ENCODE peak calls at places on chromosomes 16 and 17, in four cellular contexts. J is H1, G is IMR-90, M is neuronal stem cell. A is an unnamed sample.

GRCh38 chr16:12735805-12736204 is 67.9 kb downstream of the CPPED1 start:
- DNase-seq in J (no peak), M (no peak), G (no peak), A (no peak)

GRCh38 chr17:78113804-78114785 is 14.5 kb downstream of the TMC6 start:
- DNase-seq in M (no peak), J (no peak), G (no peak), A (no peak)

GRCh38 chr17:38322897-38323296 is 20.9 kb downstream of the GPR179 start:
- DNase-seq in G (peak; percentile 62), J (no peak), M (no peak), A (no peak)

GRCh38 chr16:86509759-86510464 is 415 bp upstream of the FOXF1 start:
- DNase-seq in J (no peak), M (peak; percentile 54), G (peak; percentile 96), A (peak; percentile 85)

GRCh38 chr16:64047878-64048277 is 1074.0 kb downstream of the CDH11 start:
- DNase-seq in G (no peak), J (no peak), M (no peak), A (peak; percentile 16)

GRCh38 chr17:30379303-30380105 is 777 bp downstream of the CPD start:
- DNase-seq in M (no peak), G (no peak), J (no peak), A (peak; percentile 30)

GRCh38 chr17:77409282-77410161 is 268.8 kb downstream of the SEC14L1 start:
- DNase-seq in J (no peak), M (no peak), G (peak; percentile 58), A (peak; percentile 84)

GRCh38 chr17:9254841-9255240 is 233.5 kb downstream of the NTN1 start:
- DNase-seq in M (no peak), G (no peak), J (no peak), A (no peak)

GRCh38 chr17:78383725-78384471 is 5.4 kb downstream of the PGS1 start:
- DNase-seq in M (no peak), J (no peak), G (peak; percentile 100), A (no peak)

GRCh38 chr16:66342294-66342900 is 24.1 kb upstream of the CDH5 start:
- DNase-seq in G (no peak), J (peak; percentile 39), M (peak; percentile 43), A (peak; percentile 64)

GRCh38 chr17:10295728-10296343 is 77.0 kb downstream of the MYH13 start:
- DNase-seq in G (peak; percentile 33), M (peak; percentile 62), J (peak; percentile 44), A (peak; percentile 84)

GRCh38 chr17:29180051-29180787 is at the start of gene MYO18A:
- DNase-seq in M (peak; percentile 76), G (peak; percentile 71), J (peak; percentile 41), A (peak; percentile 78)

GRCh38 chr16:70694088-70694487 is 8.2 kb upstream of the MTSS2 start:
- DNase-seq in J (peak; percentile 83), G (peak; percentile 78), M (no peak), A (peak; percentile 98)

GRCh38 chr16:80546249-80546648 is 5.5 kb downstream of the DYNLRB2 start:
- DNase-seq in M (no peak), J (no peak), G (no peak), A (no peak)

GRCh38 chr17:65453204-65453931 is 108.1 kb downstream of the AXIN2 start:
- DNase-seq in J (no peak), M (no peak), G (no peak), A (peak; percentile 87)

GRCh38 chr17:6596076-6596475 is 39.7 kb upstream of the PITPNM3 start:
- DNase-seq in J (no peak), M (no peak), G (no peak), A (no peak)

GRCh38 chr17:1179635-1180433 is at the start of gene ABR:
- DNase-seq in J (no peak), G (peak; percentile 26), M (peak; percentile 67), A (no peak)

GRCh38 chr16:75089486-75090202 is 26.9 kb downstream of the LDHD start:
- DNase-seq in M (no peak), G (no peak), J (no peak), A (peak; percentile 77)

GRCh38 chr17:79515646-79516604 is 94.9 kb downstream of the RBFOX3 start:
- DNase-seq in G (peak; percentile 10), J (no peak), M (no peak), A (no peak)

GRCh38 chr17:11651089-11651488 is 52.8 kb downstream of the DNAH9 start:
- DNase-seq in G (no peak), M (no peak), J (no peak), A (no peak)

GRCh38 chr17:8016632-8017424 is 14.4 kb downstream of the GUCY2D start:
- DNase-seq in G (no peak), J (peak; percentile 41), M (peak; percentile 58), A (peak; percentile 83)

GRCh38 chr17:74369221-74369620 is 1.9 kb downstream of the GPR142 start:
- DNase-seq in G (no peak), M (no peak), J (no peak), A (no peak)

GRCh38 chr17:78583091-78583490 is 5.9 kb upstream of the DNAH17 start:
- DNase-seq in M (no peak), G (no peak), J (no peak), A (peak; percentile 68)

GRCh38 chr16:1216296-1216619 is 8.8 kb downstream of the TPSG1 start:
- DNase-seq in G (no peak), J (no peak), M (no peak), A (no peak)

GRCh38 chr16:11329080-11329491 is 16.2 kb upstream of the RMI2 start:
- DNase-seq in G (peak; percentile 44), J (no peak), M (no peak), A (peak; percentile 94)

GRCh38 chr17:39740357-39741111 is 2.8 kb downstream of the GRB7 start:
- DNase-seq in J (peak; percentile 92), G (peak; percentile 45), M (no peak), A (peak; percentile 96)

GRCh38 chr16:13426279-13426678 is 493.7 kb upstream of the ERCC4 start:
- DNase-seq in M (no peak), G (no peak), J (no peak), A (peak; percentile 84)

GRCh38 chr17:37607637-37608368 is 1.4 kb downstream of the SYNRG start:
- DNase-seq in G (no peak), M (no peak), J (no peak), A (no peak)

GRCh38 chr17:81453712-81454111 is 58.5 kb downstream of the BAHCC1 start:
- DNase-seq in M (no peak), G (no peak), J (no peak), A (no peak)
- H2BK120ac ChIP-seq in M (no peak overlapping the region), G (no peak overlapping the region), J (no peak overlapping the region), A (no peak overlapping the region)

DNA sequence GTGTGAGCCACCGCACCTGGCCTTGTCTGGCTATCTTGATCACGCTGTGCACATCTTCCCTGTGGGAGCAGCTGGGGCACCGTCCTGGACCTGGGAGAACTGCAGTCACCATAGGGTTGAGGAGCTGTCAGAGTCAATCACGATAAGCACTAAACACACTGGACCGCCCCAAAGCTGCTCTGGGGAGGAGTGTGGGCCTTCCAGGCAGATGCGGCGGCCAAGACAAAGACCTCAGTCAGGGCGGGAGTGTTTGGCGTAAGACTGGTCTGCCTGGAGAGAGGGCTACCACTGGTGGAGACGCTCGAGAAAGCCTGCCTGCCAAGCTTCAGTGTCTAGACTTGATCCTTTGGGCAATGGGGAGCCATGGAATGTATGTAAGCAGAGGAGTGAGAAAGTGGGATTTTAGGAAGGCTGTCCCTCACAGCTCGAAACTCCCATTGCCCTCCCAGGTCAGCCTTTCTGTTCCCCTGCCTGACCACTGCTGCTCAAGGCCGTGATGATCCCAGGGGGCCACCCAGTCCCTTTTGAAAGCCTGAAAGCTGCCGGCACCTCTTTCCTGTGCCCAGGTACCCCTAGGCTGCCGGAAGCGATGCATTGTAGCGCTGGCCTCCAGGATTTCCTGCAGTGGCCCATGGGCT is 29.3 kb upstream of the CIBAR2 start:
- DNase-seq in G (no peak), M (no peak), J (no peak), A (no peak)
- H2BK120ac ChIP-seq in G (no peak overlapping the region), M (no peak overlapping the region), J (no peak overlapping the region), A (no peak overlapping the region)

GRCh38 chr16:69311115-69311532 is at the start of gene VPS4A:
- DNase-seq in G (peak; percentile 94), M (peak; percentile 96), J (peak; percentile 88), A (peak; percentile 97)
- H2BK120ac ChIP-seq in G (no peak within 1 kb of the TSS), M (no peak within 1 kb of the TSS), J (no peak within 1 kb of the TSS), A (no peak within 1 kb of the TSS)

GRCh38 chr16:57640185-57640584 is 11.8 kb downstream of the ADGRG1 start:
- DNase-seq in J (no peak), M (no peak), G (no peak), A (no peak)

GRCh38 chr16:57638381-57638780 is 10.0 kb downstream of the ADGRG1 start:
- DNase-seq in G (no peak), J (no peak), M (no peak), A (no peak)

GRCh38 chr16:57637965-57638364 is 9.5 kb downstream of the ADGRG1 start:
- DNase-seq in M (no peak), J (no peak), G (no peak), A (no peak)

GRCh38 chr16:57640612-57641011 is 12.2 kb downstream of the ADGRG1 start:
- DNase-seq in M (no peak), J (no peak), G (no peak), A (no peak)

GRCh38 chr16:57639172-57639571 is 10.7 kb downstream of the ADGRG1 start:
- DNase-seq in M (peak; percentile 89), J (no peak), G (no peak), A (peak; percentile 89)
- H2BK120ac ChIP-seq in M (no peak overlapping the region), J (no peak overlapping the region), G (no peak overlapping the region), A (no peak overlapping the region)

GRCh38 chr16:57462978-57463362 is 491 bp downstream of the POLR2C start:
- DNase-seq in M (no peak), J (no peak), G (no peak), A (no peak)
- H2BK120ac ChIP-seq in M (no peak overlapping the region), J (no peak overlapping the region), G (no peak overlapping the region), A (no peak overlapping the region)

DNA sequence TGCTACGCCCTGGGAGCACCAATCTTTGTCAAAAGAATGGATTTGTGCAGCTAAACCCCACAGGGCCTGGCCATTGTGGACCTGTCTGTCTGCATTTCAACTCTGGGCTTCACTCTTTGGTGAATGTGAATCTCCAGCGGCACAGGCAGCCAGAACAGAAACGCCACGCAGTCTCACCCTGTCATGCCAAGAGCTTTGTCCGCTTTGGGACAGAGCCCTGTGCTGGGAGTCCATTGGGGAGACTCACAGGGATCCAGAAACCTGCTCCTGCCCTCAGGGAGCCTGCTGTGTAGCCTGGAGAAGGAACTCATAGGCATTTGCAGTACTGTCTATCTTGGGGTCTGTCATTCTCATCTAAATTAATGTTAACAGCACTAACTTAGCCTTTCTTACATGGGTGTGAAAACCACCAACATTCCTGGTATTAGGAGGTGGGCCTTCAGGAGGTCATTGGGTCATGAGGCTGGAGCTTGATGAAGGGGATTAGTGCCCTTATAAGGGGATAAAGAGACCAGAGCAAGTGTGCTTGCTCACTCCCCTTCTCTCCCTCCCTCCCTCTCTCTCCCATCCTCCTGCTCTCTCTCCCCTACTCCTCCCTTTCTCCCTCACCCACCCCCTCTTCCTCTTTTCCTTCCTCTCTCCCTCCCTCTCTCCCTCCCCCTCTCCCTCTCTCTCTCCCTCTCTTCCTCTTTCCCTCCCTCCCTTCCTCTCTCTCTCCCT is 25.8 kb upstream of the CDRT4 start:
- DNase-seq in G (no peak), J (no peak), M (no peak), A (peak; percentile 60)
- H2BK120ac ChIP-seq in G (no peak overlapping the region), J (no peak overlapping the region), M (no peak overlapping the region), A (no peak overlapping the region)